ENCODE peak calls at places on chromosomes 3 and 15, in ten cellular contexts. One of them, this sample, is unnamed.

GRCh38 chr3:128567141-128567540 is 74.1 kb upstream of the GATA2 start:
- DNase-seq in NCI-H774: no peak
- DNase-seq in brain microvascular endothelial cell: no peak
- DNase-seq in activated T-cell treated with anti-CD3 and anti-CD28 coated beads for 48 hours: no peak
- DNase-seq in upper lobe of right lung: no peak
- DNase-seq in ACHN: no peak
- DNase-seq in RPMI8226: no peak
- DNase-seq in stomach: no peak
- DNase-seq in hepatocyte: no peak
- DNase-seq in caudate nucleus: no peak
- DNase-seq in this sample: no peak

GRCh38 chr3:41237907-41238306 is 38.6 kb downstream of the CTNNB1 start:
- DNase-seq in NCI-H774: no peak
- DNase-seq in brain microvascular endothelial cell: no peak
- DNase-seq in activated T-cell treated with anti-CD3 and anti-CD28 coated beads for 48 hours: no peak
- DNase-seq in upper lobe of right lung: no peak
- DNase-seq in ACHN: no peak
- DNase-seq in RPMI8226: no peak
- DNase-seq in stomach: no peak
- DNase-seq in hepatocyte: no peak
- DNase-seq in caudate nucleus: no peak
- DNase-seq in this sample: no peak

GRCh38 chr3:194675081-194675640 is 3.2 kb upstream of the LSG1 start:
- DNase-seq in NCI-H774: no peak
- DNase-seq in brain microvascular endothelial cell: no peak
- DNase-seq in activated T-cell treated with anti-CD3 and anti-CD28 coated beads for 48 hours: peak
- DNase-seq in upper lobe of right lung: no peak
- DNase-seq in ACHN: no peak
- DNase-seq in RPMI8226: no peak
- DNase-seq in stomach: no peak
- DNase-seq in hepatocyte: no peak
- DNase-seq in caudate nucleus: peak
- DNase-seq in this sample: no peak

GRCh38 chr15:33057845-33058244 is 136.7 kb downstream of the FMN1 start:
- DNase-seq in NCI-H774: no peak
- DNase-seq in brain microvascular endothelial cell: no peak
- DNase-seq in activated T-cell treated with anti-CD3 and anti-CD28 coated beads for 48 hours: no peak
- DNase-seq in upper lobe of right lung: no peak
- DNase-seq in ACHN: no peak
- DNase-seq in RPMI8226: no peak
- DNase-seq in stomach: no peak
- DNase-seq in hepatocyte: no peak
- DNase-seq in caudate nucleus: no peak
- DNase-seq in this sample: no peak

GRCh38 chr3:31839144-31839917 is 141.7 kb downstream of the OSBPL10 start:
- DNase-seq in NCI-H774: no peak
- DNase-seq in brain microvascular endothelial cell: peak
- DNase-seq in activated T-cell treated with anti-CD3 and anti-CD28 coated beads for 48 hours: no peak
- DNase-seq in upper lobe of right lung: no peak
- DNase-seq in ACHN: no peak
- DNase-seq in RPMI8226: no peak
- DNase-seq in stomach: no peak
- DNase-seq in hepatocyte: no peak
- DNase-seq in caudate nucleus: no peak
- DNase-seq in this sample: no peak

GRCh38 chr15:96361309-96362000 is 31.0 kb downstream of the NR2F2 start:
- DNase-seq in NCI-H774: no peak
- DNase-seq in brain microvascular endothelial cell: no peak
- DNase-seq in activated T-cell treated with anti-CD3 and anti-CD28 coated beads for 48 hours: no peak
- DNase-seq in upper lobe of right lung: no peak
- DNase-seq in ACHN: no peak
- DNase-seq in RPMI8226: no peak
- DNase-seq in stomach: no peak
- DNase-seq in hepatocyte: no peak
- DNase-seq in caudate nucleus: no peak
- DNase-seq in this sample: no peak

GRCh38 chr3:77041756-77042155 is 1.9 kb downstream of the ROBO2 start:
- DNase-seq in NCI-H774: no peak
- DNase-seq in brain microvascular endothelial cell: no peak
- DNase-seq in activated T-cell treated with anti-CD3 and anti-CD28 coated beads for 48 hours: no peak
- DNase-seq in upper lobe of right lung: no peak
- DNase-seq in ACHN: no peak
- DNase-seq in RPMI8226: no peak
- DNase-seq in stomach: no peak
- DNase-seq in hepatocyte: peak
- DNase-seq in caudate nucleus: no peak
- DNase-seq in this sample: peak

GRCh38 chr3:4986611-4987373 is 7.6 kb downstream of the BHLHE40 start:
- DNase-seq in NCI-H774: peak
- DNase-seq in brain microvascular endothelial cell: peak
- DNase-seq in activated T-cell treated with anti-CD3 and anti-CD28 coated beads for 48 hours: peak
- DNase-seq in upper lobe of right lung: peak
- DNase-seq in ACHN: peak
- DNase-seq in RPMI8226: peak
- DNase-seq in stomach: peak
- DNase-seq in hepatocyte: peak
- DNase-seq in caudate nucleus: peak
- DNase-seq in this sample: peak

GRCh38 chr15:95024388-95024787 is 793.0 kb downstream of the MCTP2 start:
- DNase-seq in NCI-H774: no peak
- DNase-seq in brain microvascular endothelial cell: peak
- DNase-seq in activated T-cell treated with anti-CD3 and anti-CD28 coated beads for 48 hours: no peak
- DNase-seq in upper lobe of right lung: no peak
- DNase-seq in ACHN: peak
- DNase-seq in RPMI8226: peak
- DNase-seq in stomach: no peak
- DNase-seq in hepatocyte: peak
- DNase-seq in caudate nucleus: no peak
- DNase-seq in this sample: peak

GRCh38 chr3:146044046-146044445 is 116.9 kb downstream of the PLOD2 start:
- DNase-seq in NCI-H774: no peak
- DNase-seq in brain microvascular endothelial cell: peak
- DNase-seq in activated T-cell treated with anti-CD3 and anti-CD28 coated beads for 48 hours: no peak
- DNase-seq in upper lobe of right lung: no peak
- DNase-seq in ACHN: no peak
- DNase-seq in RPMI8226: no peak
- DNase-seq in stomach: no peak
- DNase-seq in hepatocyte: no peak
- DNase-seq in caudate nucleus: no peak
- DNase-seq in this sample: no peak

GRCh38 chr3:182837855-182838454 is 44.7 kb downstream of the ATP11B start:
- DNase-seq in NCI-H774: no peak
- DNase-seq in brain microvascular endothelial cell: no peak
- DNase-seq in activated T-cell treated with anti-CD3 and anti-CD28 coated beads for 48 hours: no peak
- DNase-seq in upper lobe of right lung: no peak
- DNase-seq in ACHN: peak
- DNase-seq in RPMI8226: peak
- DNase-seq in stomach: no peak
- DNase-seq in hepatocyte: peak
- DNase-seq in caudate nucleus: no peak
- DNase-seq in this sample: no peak

GRCh38 chr3:142276780-142277179 is 51.4 kb upstream of the GK5 start:
- DNase-seq in NCI-H774: no peak
- DNase-seq in brain microvascular endothelial cell: peak
- DNase-seq in activated T-cell treated with anti-CD3 and anti-CD28 coated beads for 48 hours: no peak
- DNase-seq in upper lobe of right lung: no peak
- DNase-seq in ACHN: no peak
- DNase-seq in RPMI8226: no peak
- DNase-seq in stomach: no peak
- DNase-seq in hepatocyte: no peak
- DNase-seq in caudate nucleus: no peak
- DNase-seq in this sample: no peak

GRCh38 chr3:54859204-54859603 is 68.7 kb downstream of the LRTM1 start:
- DNase-seq in NCI-H774: no peak
- DNase-seq in brain microvascular endothelial cell: peak
- DNase-seq in activated T-cell treated with anti-CD3 and anti-CD28 coated beads for 48 hours: no peak
- DNase-seq in upper lobe of right lung: no peak
- DNase-seq in ACHN: peak
- DNase-seq in RPMI8226: no peak
- DNase-seq in stomach: no peak
- DNase-seq in hepatocyte: no peak
- DNase-seq in caudate nucleus: no peak
- DNase-seq in this sample: no peak

GRCh38 chr15:55248895-55249294 is 40.7 kb downstream of the RAB27A start:
- DNase-seq in NCI-H774: peak
- DNase-seq in brain microvascular endothelial cell: no peak
- DNase-seq in activated T-cell treated with anti-CD3 and anti-CD28 coated beads for 48 hours: no peak
- DNase-seq in upper lobe of right lung: no peak
- DNase-seq in ACHN: no peak
- DNase-seq in RPMI8226: no peak
- DNase-seq in stomach: no peak
- DNase-seq in hepatocyte: no peak
- DNase-seq in caudate nucleus: no peak
- DNase-seq in this sample: no peak

GRCh38 chr15:74920472-74920871 is 13.8 kb upstream of the FAM219B start:
- DNase-seq in NCI-H774: no peak
- DNase-seq in brain microvascular endothelial cell: peak
- DNase-seq in activated T-cell treated with anti-CD3 and anti-CD28 coated beads for 48 hours: no peak
- DNase-seq in upper lobe of right lung: peak
- DNase-seq in ACHN: no peak
- DNase-seq in RPMI8226: no peak
- DNase-seq in stomach: no peak
- DNase-seq in hepatocyte: no peak
- DNase-seq in caudate nucleus: no peak
- DNase-seq in this sample: no peak

This sample was measured in NCI-H1417.